ENCODE peak calls at places on chromosomes 1 and 21, in nine cellular contexts. G is HFFc6; X is stimulated activated CD4-positive, alpha-beta T cell treated with anti-CD3 and anti-CD28 coated beads, Interleukin-2, amount 100 ng/mL, for 48 hours; H is germinal center; K is NCI-H1694; E is Kasumi-1; C is hypothalamus; M is psoas muscle; O is iris pigment epithelial cell. T is an unnamed sample.

GRCh38 chr1:228228601-228229074 is 20.8 kb downstream of the OBSCN start:
- DNase-seq in G (peak; percentile 45), C (no peak), M (no peak), X (no peak), K (no peak), E (peak; percentile 31), H (no peak), O (peak; percentile 97), T (peak; percentile 6)

GRCh38 chr1:41659159-41659495 is 174.6 kb upstream of the EDN2 start:
- DNase-seq in O (no peak), M (no peak), C (no peak), H (no peak), G (no peak), E (no peak), K (no peak), X (no peak), T (no peak)

GRCh38 chr1:6603424-6603850 is 768 bp upstream of the KLHL21 start:
- DNase-seq in E (peak; percentile 81), K (no peak), X (peak; percentile 46), M (peak; percentile 76), H (peak; percentile 35), G (peak; percentile 71), O (peak; percentile 85), C (no peak), T (peak; percentile 65)

GRCh38 chr1:21381354-21381753 is 58.6 kb upstream of the NBPF3 start:
- DNase-seq in M (no peak), H (no peak), G (no peak), C (no peak), K (no peak), O (no peak), X (no peak), E (no peak), T (no peak)

GRCh38 chr1:46749921-46750404 is 31.0 kb upstream of the EFCAB14 start:
- DNase-seq in M (peak; percentile 52), C (no peak), X (no peak), E (no peak), G (no peak), H (no peak), O (no peak), K (no peak), T (no peak)

GRCh38 chr1:197200468-197200899 is 54.0 kb upstream of the ASPM start:
- DNase-seq in M (no peak), O (peak; percentile 45), E (peak; percentile 24), C (no peak), H (no peak), G (peak; percentile 12), X (peak; percentile 23), K (no peak), T (no peak)

GRCh38 chr21:35020446-35020845 is 28.7 kb downstream of the RUNX1 start:
- DNase-seq in K (no peak), G (no peak), C (no peak), E (no peak), H (no peak), M (no peak), X (no peak), O (no peak), T (no peak)

GRCh38 chr1:27970401-27970800 is 10.6 kb downstream of the XKR8 start:
- DNase-seq in X (no peak), M (peak; percentile 59), O (peak; percentile 86), C (peak; percentile 15), H (no peak), E (peak; percentile 69), G (peak; percentile 82), K (no peak), T (no peak)

GRCh38 chr1:89896105-89896942 is 75.5 kb downstream of the LRRC8D start:
- DNase-seq in G (no peak), M (no peak), X (no peak), C (no peak), H (no peak), E (peak; percentile 23), O (peak; percentile 15), K (no peak), T (no peak)

GRCh38 chr1:80155371-80155770 is 1148.8 kb upstream of the ADGRL4 start:
- DNase-seq in G (no peak), O (no peak), C (no peak), E (no peak), K (no peak), X (no peak), H (no peak), M (no peak), T (no peak)

GRCh38 chr1:44694863-44695478 is 20.5 kb downstream of the ARMH1 start:
- DNase-seq in K (no peak), O (no peak), M (no peak), E (no peak), X (no peak), H (peak; percentile 55), G (no peak), C (no peak), T (no peak)

GRCh38 chr21:31446206-31446900 is 102.3 kb upstream of the TIAM1 start:
- DNase-seq in G (no peak), X (no peak), M (no peak), O (no peak), H (no peak), C (no peak), E (peak; percentile 63), K (no peak), T (no peak)

GRCh38 chr1:36778773-36779172 is 255.5 kb downstream of the GRIK3 start:
- DNase-seq in M (no peak), O (no peak), E (no peak), X (no peak), K (no peak), H (no peak), C (no peak), G (no peak), T (no peak)

GRCh38 chr1:5659606-5660005 is 332.6 kb downstream of the NPHP4 start:
- DNase-seq in K (no peak), O (no peak), C (no peak), E (no peak), M (no peak), X (no peak), G (no peak), H (no peak), T (no peak)

GRCh38 chr1:173367136-173367535 is 110.0 kb upstream of the PRDX6 start:
- DNase-seq in M (no peak), E (no peak), K (no peak), G (no peak), H (no peak), X (no peak), O (no peak), C (no peak), T (no peak)

GRCh38 chr21:45938811-45939520 is 42.6 kb upstream of the COL6A1 start:
- DNase-seq in G (no peak), O (no peak), E (no peak), K (no peak), X (no peak), M (no peak), C (no peak), H (no peak), T (no peak)

GRCh38 chr21:25717491-25718139 is 17.1 kb downstream of the ATP5PF start:
- DNase-seq in E (peak; percentile 8), M (no peak), X (no peak), O (peak; percentile 74), H (no peak), G (peak; percentile 18), C (no peak), K (no peak), T (peak; percentile 25)

GRCh38 chr1:226378071-226378470 is 29.8 kb downstream of the PARP1 start:
- DNase-seq in E (no peak), M (no peak), C (no peak), K (no peak), G (no peak), H (no peak), X (no peak), O (peak; percentile 45), T (no peak)

GRCh38 chr1:12052008-12052573 is 11.0 kb upstream of the TNFRSF8 start:
- DNase-seq in E (peak; percentile 34), C (no peak), X (no peak), G (peak; percentile 81), K (no peak), M (peak; percentile 75), O (peak; percentile 86), H (no peak), T (no peak)

GRCh38 chr21:26965567-26966359 is 1.1 kb downstream of the ADAMTS5 start:
- DNase-seq in C (no peak), H (no peak), M (peak; percentile 62), K (peak; percentile 61), O (no peak), G (no peak), X (no peak), E (no peak), T (no peak)

GRCh38 chr21:33189237-33189636 is 40.5 kb upstream of the IFNAR2 start:
- DNase-seq in M (no peak), X (no peak), H (no peak), C (no peak), K (no peak), G (no peak), O (no peak), E (no peak), T (no peak)

GRCh38 chr1:117838911-117839310 is 90.5 kb downstream of the GDAP2 start:
- DNase-seq in C (no peak), H (no peak), O (peak; percentile 67), K (no peak), E (no peak), G (peak; percentile 75), M (no peak), X (no peak), T (no peak)

GRCh38 chr21:37751268-37751975 is 164.8 kb downstream of the KCNJ6 start:
- DNase-seq in M (no peak), C (no peak), E (no peak), K (no peak), X (no peak), O (peak; percentile 57), H (no peak), G (no peak), T (no peak)

GRCh38 chr1:27010226-27010994 is 2.2 kb downstream of the TENT5B start:
- DNase-seq in C (no peak), X (no peak), H (no peak), E (no peak), O (no peak), K (no peak), M (no peak), G (no peak), T (no peak)

GRCh38 chr1:61253059-61253735 is 170.8 kb downstream of the NFIA start:
- DNase-seq in M (peak; percentile 47), H (no peak), O (peak; percentile 91), C (peak; percentile 54), K (no peak), X (no peak), G (peak; percentile 2), E (peak; percentile 87), T (peak; percentile 85)

GRCh38 chr1:150981177-150981804 is 801 bp upstream of the ANXA9 start:
- DNase-seq in E (no peak), G (no peak), C (no peak), K (no peak), X (no peak), O (no peak), H (no peak), M (no peak), T (no peak)

GRCh38 chr1:179888071-179888470 is 6.0 kb downstream of the TOR1AIP1 start:
- DNase-seq in G (no peak), M (no peak), H (no peak), X (no peak), K (no peak), E (peak; percentile 43), O (no peak), C (no peak), T (peak; percentile 35)

GRCh38 chr1:185862235-185862634 is 128.0 kb downstream of the HMCN1 start:
- DNase-seq in E (no peak), H (no peak), X (no peak), O (peak; percentile 67), K (no peak), C (no peak), M (no peak), G (peak; percentile 16), T (no peak)

GRCh38 chr1:207084701-207085180 is 3.9 kb upstream of the C4BPB start:
- DNase-seq in M (no peak), G (peak; percentile 30), C (peak; percentile 36), K (peak; percentile 1), E (peak; percentile 33), O (peak; percentile 85), H (peak; percentile 75), X (peak; percentile 41), T (peak; percentile 5)

GRCh38 chr1:28507646-28508434 is 2.0 kb downstream of the RCC1 start:
- DNase-seq in E (no peak), C (no peak), M (no peak), K (no peak), O (no peak), H (no peak), G (no peak), X (peak; percentile 25), T (no peak)

GRCh38 chr1:212225416-212225815 is 59.8 kb upstream of the PPP2R5A start:
- DNase-seq in C (no peak), G (no peak), M (no peak), K (no peak), O (no peak), X (no peak), E (no peak), H (no peak), T (no peak)

T was measured in GF-D8.